ENCODE peak calls at places on chromosome 1, in eight cellular contexts. Q is heart right ventricle; I is brain microvascular endothelial cell; K is mammary epithelial cell; R is sigmoid colon; P is CD8-positive, alpha-beta T cell; Z is breast epithelium; G is colonic mucosa. S is an unnamed sample.

GRCh38 chr1:237199026-237199425 is 157.0 kb downstream of the RYR2 start:
- DNase-seq in Q (no peak), I (no peak), K (no peak), R (no peak), P (no peak), Z (no peak), G (no peak), S (no peak)

GRCh38 chr1:173208146-173208545 is 1.0 kb upstream of the TNFSF4 start:
- DNase-seq in Q (no peak), I (peak; percentile 34), K (no peak), R (no peak), P (no peak), Z (no peak), G (no peak), S (no peak)

GRCh38 chr1:181112071-181112929 is 23.8 kb downstream of the IER5 start:
- DNase-seq in Q (peak; percentile 60), I (peak; percentile 95), K (peak; percentile 100), R (peak; percentile 94), P (no peak), Z (peak; percentile 76), G (peak; percentile 85), S (peak; percentile 100)

GRCh38 chr1:247332901-247333361 is 1.3 kb upstream of the ZNF496 start:
- DNase-seq in Q (no peak), I (no peak), K (peak; percentile 51), R (peak; percentile 79), P (no peak), Z (no peak), G (peak; percentile 45), S (peak; percentile 75)

GRCh38 chr1:60283690-60284089 is 210.1 kb upstream of the C1orf87 start:
- DNase-seq in Q (no peak), I (no peak), K (no peak), R (no peak), P (no peak), Z (no peak), G (no peak), S (peak; percentile 7)

GRCh38 chr1:91730781-91731732 is 154.9 kb downstream of the TGFBR3 start:
- DNase-seq in Q (peak; percentile 70), I (no peak), K (peak; percentile 57), R (peak; percentile 94), P (no peak), Z (peak; percentile 65), G (no peak), S (peak; percentile 82)

GRCh38 chr1:18592368-18592767 is 38.3 kb upstream of the PAX7 start:
- DNase-seq in Q (no peak), I (no peak), K (no peak), R (no peak), P (no peak), Z (no peak), G (no peak), S (no peak)

GRCh38 chr1:55623339-55623738 is 408.2 kb upstream of the USP24 start:
- DNase-seq in Q (peak; percentile 68), I (no peak), K (no peak), R (peak; percentile 81), P (no peak), Z (no peak), G (peak; percentile 38), S (no peak)

GRCh38 chr1:21104683-21105082 is 72.0 kb downstream of the EIF4G3 start:
- DNase-seq in Q (no peak), I (no peak), K (no peak), R (no peak), P (no peak), Z (no peak), G (no peak), S (no peak)

GRCh38 chr1:9181176-9181906 is 52.4 kb upstream of the GPR157 start:
- DNase-seq in Q (peak; percentile 70), I (no peak), K (peak; percentile 52), R (peak; percentile 83), P (peak; percentile 61), Z (peak; percentile 69), G (peak; percentile 81), S (peak; percentile 58)

GRCh38 chr1:13788795-13789194 is 88.8 kb downstream of the PRDM2 start:
- DNase-seq in Q (no peak), I (no peak), K (no peak), R (no peak), P (no peak), Z (no peak), G (no peak), S (no peak)

GRCh38 chr1:45892068-45892785 is 88.8 kb downstream of the MAST2 start:
- DNase-seq in Q (peak; percentile 53), I (peak; percentile 91), K (peak; percentile 87), R (no peak), P (no peak), Z (no peak), G (peak; percentile 53), S (peak; percentile 88)

GRCh38 chr1:204264805-204265204 is 51.0 kb upstream of the GOLT1A start:
- DNase-seq in Q (no peak), I (no peak), K (no peak), R (no peak), P (no peak), Z (no peak), G (no peak), S (no peak)

GRCh38 chr1:65059930-65060538 is 88.0 kb upstream of the AK4 start:
- DNase-seq in Q (no peak), I (no peak), K (peak; percentile 25), R (no peak), P (no peak), Z (no peak), G (no peak), S (peak; percentile 45)

GRCh38 chr1:110097507-110098221 is 14.6 kb upstream of the UBL4B start:
- DNase-seq in Q (no peak), I (no peak), K (no peak), R (no peak), P (no peak), Z (no peak), G (no peak), S (no peak)

GRCh38 chr1:18299441-18300338 is 181.0 kb upstream of the KLHDC7A start:
- DNase-seq in Q (no peak), I (no peak), K (no peak), R (no peak), P (no peak), Z (no peak), G (no peak), S (no peak)

GRCh38 chr1:170210142-170210541 is 64.4 kb downstream of the NTMT2 start:
- DNase-seq in Q (no peak), I (no peak), K (no peak), R (no peak), P (no peak), Z (no peak), G (no peak), S (no peak)

GRCh38 chr1:244865028-244865371 is 657 bp upstream of the HNRNPU start:
- DNase-seq in Q (peak; percentile 32), I (no peak), K (no peak), R (peak; percentile 71), P (peak; percentile 21), Z (no peak), G (peak; percentile 59), S (no peak)

GRCh38 chr1:231527586-231528174 is 789 bp upstream of the TSNAX start:
- DNase-seq in Q (no peak), I (no peak), K (no peak), R (no peak), P (no peak), Z (no peak), G (no peak), S (no peak)

GRCh38 chr1:50969611-50970507 is at the start of gene CDKN2C:
- DNase-seq in Q (peak; percentile 83), I (peak; percentile 70), K (peak; percentile 85), R (peak; percentile 91), P (peak; percentile 41), Z (no peak), G (peak; percentile 88), S (peak; percentile 76)
- TF ChIP-seq CTCF in Q (no peak), I (peak; percentile 32), K (peak; percentile 19), R (no peak), P (no peak), Z (no peak), G (no peak), S (peak; percentile 6)

GRCh38 chr1:99648107-99648506 is 2.2 kb downstream of the PALMD start:
- DNase-seq in Q (peak; percentile 88), I (no peak), K (peak; percentile 81), R (no peak), P (no peak), Z (no peak), G (no peak), S (peak; percentile 78)
- H3K4me3 ChIP-seq in Q (peak overlapping the region; percentile 59), I (no peak overlapping the region), K (no peak overlapping the region), R (peak overlapping the region; percentile 41), P (no peak overlapping the region), Z (peak overlapping the region; percentile 49), G (no peak overlapping the region), S (peak overlapping the region; percentile 83)

DNA sequence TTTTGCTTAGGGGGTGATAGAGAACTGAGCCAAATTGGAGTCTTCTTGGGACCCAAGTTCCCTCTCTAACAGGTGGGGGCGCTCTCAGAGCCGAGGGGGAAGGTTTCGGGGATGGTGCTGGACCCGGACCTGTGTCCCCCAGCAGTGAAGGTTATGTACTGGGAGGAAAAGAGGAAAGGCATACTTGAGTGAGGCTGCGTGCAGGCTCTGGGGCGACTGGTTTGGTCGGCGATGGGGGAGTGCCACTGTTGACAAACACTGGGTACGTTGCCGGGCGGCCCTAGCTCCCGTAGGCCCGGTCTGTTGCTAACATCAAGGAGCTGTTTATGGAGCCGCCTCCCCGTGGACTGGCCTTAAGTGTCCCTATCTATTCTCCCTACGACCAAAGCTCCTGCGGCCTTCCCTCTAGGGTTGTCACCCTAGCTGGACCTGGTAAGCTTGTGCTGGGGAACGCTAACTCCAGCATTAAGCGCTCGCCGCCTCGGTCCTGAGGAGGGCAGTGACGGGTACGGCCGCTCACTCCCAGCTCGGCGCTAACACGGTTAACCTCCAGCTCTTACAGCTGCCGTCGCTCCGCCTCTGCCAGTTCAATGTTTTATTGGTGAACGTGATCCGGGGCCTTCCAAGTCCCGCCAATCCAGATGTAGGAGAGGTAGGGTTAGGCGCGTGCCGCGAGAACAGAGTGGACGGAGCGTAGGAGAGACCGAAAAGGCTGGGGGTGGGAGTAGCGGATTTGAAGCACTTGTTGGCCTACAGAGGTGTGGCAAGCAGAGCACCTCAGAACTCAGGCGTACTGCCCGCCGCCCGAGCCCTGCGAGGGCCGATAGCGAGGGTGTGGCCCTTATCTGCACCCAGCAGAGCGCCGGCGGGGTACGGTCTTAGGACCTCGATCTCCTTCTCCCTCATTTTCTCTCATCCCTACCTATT is at the start of gene PPOX:
- DNase-seq in Q (peak; percentile 97), I (peak; percentile 99), K (peak; percentile 98), R (peak; percentile 99), P (peak; percentile 86), Z (peak; percentile 97), G (peak; percentile 97), S (peak; percentile 99)
- TF ChIP-seq CTCF in Q (peak; percentile 42), I (peak; percentile 73), K (peak; percentile 48), R (peak; percentile 40), P (peak; percentile 52), Z (peak; percentile 9), G (peak; percentile 32), S (peak; percentile 35)

DNA sequence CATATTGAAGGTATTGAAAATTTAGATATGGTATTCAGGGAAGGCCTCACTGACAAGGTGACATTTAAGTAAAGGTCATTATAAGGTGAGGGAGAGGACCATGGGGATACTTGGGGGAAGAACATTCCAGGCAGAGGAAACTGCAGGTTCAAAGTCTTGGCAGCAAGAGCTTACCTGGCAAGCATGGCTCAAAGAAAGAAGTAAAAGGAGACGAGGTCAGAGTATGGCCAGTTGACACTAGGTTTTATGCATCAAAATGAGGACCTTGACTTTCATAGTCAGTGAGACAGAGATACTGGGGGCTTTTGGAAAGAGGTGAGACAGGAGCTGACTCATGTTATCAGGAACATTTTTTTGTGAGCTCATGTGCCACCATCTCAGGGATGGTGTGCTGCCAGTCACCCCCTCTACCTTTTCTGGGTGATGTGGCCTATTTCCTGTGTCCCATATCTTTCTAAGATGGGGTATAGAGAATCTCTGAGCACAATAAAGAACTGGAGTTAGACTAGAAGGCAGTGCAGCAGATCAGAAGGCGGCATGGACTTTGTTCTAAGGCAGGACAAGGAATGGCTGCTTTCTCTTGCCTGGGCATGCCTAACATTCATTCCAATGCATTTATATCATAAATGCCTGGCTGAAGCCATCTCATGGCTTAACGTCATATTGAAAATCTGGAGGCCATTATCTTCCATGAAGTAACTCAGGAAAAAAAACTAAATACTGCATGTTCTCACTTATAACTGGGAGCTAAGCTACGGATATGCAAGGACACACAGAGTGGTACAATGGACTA is 406.7 kb downstream of the NTNG1 start:
- DNase-seq in Q (no peak), I (no peak), K (peak; percentile 80), R (no peak), P (no peak), Z (no peak), G (no peak), S (peak; percentile 90)
- H3K4me3 ChIP-seq in Q (no peak overlapping the region), I (no peak overlapping the region), K (no peak overlapping the region), R (no peak overlapping the region), P (no peak overlapping the region), Z (no peak overlapping the region), G (no peak overlapping the region), S (no peak overlapping the region)

S was measured in epithelial cell of esophagus.